ENCODE peak calls at places on chromosomes 6 and 20, in nine cellular contexts. O, J, F, H, W, S, G, B and X are unnamed samples.

GRCh38 chr6:37052027-37052628 is 46.7 kb downstream of the FGD2 start:
- DNase-seq in W (no peak), G (no peak), O (no peak), J (no peak), S (peak), H (no peak), B (no peak), F (no peak), X (no peak)

GRCh38 chr6:52725530-52726192 is 37.6 kb downstream of the GSTA2 start:
- DNase-seq in H (no peak), F (no peak), J (no peak), S (no peak), W (peak), G (no peak), O (no peak), B (no peak), X (no peak)

GRCh38 chr6:23445157-23445710 is 680.8 kb upstream of the NRSN1 start:
- DNase-seq in S (no peak), J (no peak), G (no peak), B (no peak), H (no peak), O (no peak), W (no peak), F (no peak), X (no peak)

GRCh38 chr20:47559141-47559540 is 57.5 kb downstream of the NCOA3 start:
- DNase-seq in B (no peak), F (no peak), H (no peak), O (no peak), J (no peak), W (no peak), G (no peak), S (no peak), X (peak)

GRCh38 chr20:59708326-59708725 is 104.0 kb downstream of the PHACTR3 start:
- DNase-seq in W (no peak), O (no peak), S (no peak), H (no peak), J (no peak), F (no peak), G (no peak), B (no peak), X (no peak)

GRCh38 chr6:155782320-155782730 is 326.7 kb upstream of the NOX3 start:
- DNase-seq in S (no peak), F (no peak), H (no peak), B (no peak), G (no peak), O (no peak), J (no peak), W (no peak), X (no peak)

GRCh38 chr6:101961357-101961756 is 567.8 kb downstream of the GRIK2 start:
- DNase-seq in O (no peak), W (no peak), H (no peak), B (no peak), J (no peak), G (no peak), S (no peak), F (no peak), X (no peak)

GRCh38 chr6:113442040-113442439 is 415.1 kb upstream of the MARCKS start:
- DNase-seq in G (no peak), J (no peak), O (no peak), S (no peak), F (no peak), B (no peak), H (no peak), W (no peak), X (no peak)

GRCh38 chr6:89161326-89162046 is 15.6 kb downstream of the PM20D2 start:
- DNase-seq in F (no peak), O (no peak), H (no peak), B (no peak), G (no peak), W (no peak), J (no peak), S (peak), X (no peak)

GRCh38 chr20:62732766-62733165 is 24.1 kb downstream of the NTSR1 start:
- DNase-seq in W (no peak), G (no peak), J (no peak), O (no peak), S (no peak), F (no peak), B (no peak), H (no peak), X (no peak)